ENCODE peak calls at places on chromosome X, in six cellular contexts. B is body of pancreas; R is tibial artery; H is SJSA1; F is CD4-positive, CD25-positive, alpha-beta regulatory T cell; J is CD8-positive, alpha-beta T cell. W is an unnamed sample.

GRCh38 chrX:18793601-18794089 is 86.2 kb downstream of the PPEF1 start:
- DNase-seq in B (no peak), R (no peak), H (peak; percentile 54), F (no peak), J (no peak), W (peak; percentile 59)

GRCh38 chrX:46485897-46486296 is 59.3 kb downstream of the ZNF674 start:
- DNase-seq in B (no peak), R (no peak), H (no peak), F (no peak), J (no peak), W (no peak)

GRCh38 chrX:136214551-136214950 is 36.6 kb downstream of the MAP7D3 start:
- DNase-seq in B (no peak), R (no peak), H (peak; percentile 96), F (no peak), J (no peak), W (peak; percentile 83)

GRCh38 chrX:130170752-130171445 is 863 bp upstream of the RAB33A start:
- DNase-seq in B (no peak), R (no peak), H (no peak), F (peak; percentile 61), J (peak; percentile 31), W (peak; percentile 53)

GRCh38 chrX:120115438-120115963 is at the start of gene RHOXF1:
- DNase-seq in B (no peak), R (no peak), H (no peak), F (no peak), J (no peak), W (no peak)

GRCh38 chrX:26778320-26778888 is 562.4 kb downstream of the MAGEB5 start:
- DNase-seq in B (no peak), R (no peak), H (no peak), F (no peak), J (no peak), W (peak; percentile 29)

GRCh38 chrX:138519296-138519695 is 192.2 kb downstream of the FGF13 start:
- DNase-seq in B (no peak), R (no peak), H (no peak), F (no peak), J (no peak), W (peak; percentile 22)

GRCh38 chrX:129698150-129698549 is 40.6 kb upstream of the XPNPEP2 start:
- DNase-seq in B (no peak), R (no peak), H (no peak), F (no peak), J (no peak), W (no peak)

GRCh38 chrX:17930850-17931249 is 69.8 kb upstream of the RAI2 start:
- DNase-seq in B (no peak), R (no peak), H (no peak), F (no peak), J (no peak), W (no peak)

GRCh38 chrX:95836517-95836916 is 848.1 kb upstream of the DIAPH2 start:
- DNase-seq in B (no peak), R (no peak), H (no peak), F (no peak), J (no peak), W (no peak)

GRCh38 chrX:141936080-141936479 is 32.4 kb downstream of the MAGEC1 start:
- DNase-seq in B (no peak), R (no peak), H (no peak), F (no peak), J (no peak), W (no peak)

GRCh38 chrX:17242470-17242869 is 132.5 kb upstream of the NHS start:
- DNase-seq in B (peak; percentile 46), R (peak; percentile 32), H (no peak), F (peak; percentile 1), J (no peak), W (peak; percentile 66)

GRCh38 chrX:112642349-112642748 is 37.4 kb downstream of the LHFPL1 start:
- DNase-seq in B (peak; percentile 36), R (no peak), H (no peak), F (no peak), J (no peak), W (peak; percentile 85)

GRCh38 chrX:47218920-47219815 is 687 bp downstream of the CDK16 start:
- DNase-seq in B (peak; percentile 39), R (peak; percentile 36), H (no peak), F (peak; percentile 40), J (peak; percentile 1), W (peak; percentile 45)

GRCh38 chrX:70289793-70290770 is at the start of the genes KIF4A and PDZD11:
- DNase-seq in B (peak; percentile 76), R (peak; percentile 62), H (peak; percentile 84), F (peak; percentile 74), J (peak; percentile 60), W (peak; percentile 89)

GRCh38 chrX:50978920-50979660 is 68.6 kb downstream of the BMP15 start:
- DNase-seq in B (no peak), R (no peak), H (no peak), F (no peak), J (no peak), W (peak; percentile 12)

GRCh38 chrX:153671589-153672530 is 1.8 kb downstream of the PNCK start:
- DNase-seq in B (no peak), R (no peak), H (no peak), F (no peak), J (no peak), W (no peak)

GRCh38 chrX:74450803-74451449 is 29.6 kb downstream of the SLC16A2 start:
- DNase-seq in B (no peak), R (peak; percentile 28), H (peak; percentile 44), F (no peak), J (no peak), W (no peak)

GRCh38 chrX:153773218-153773611 is 7.6 kb upstream of the SRPK3 start:
- DNase-seq in B (no peak), R (no peak), H (no peak), F (no peak), J (no peak), W (no peak)

GRCh38 chrX:42732506-42732905 is 45.5 kb downstream of the PPP1R2C start:
- DNase-seq in B (peak; percentile 67), R (no peak), H (no peak), F (no peak), J (no peak), W (peak; percentile 53)

GRCh38 chrX:1903380-1903935 is 288.6 kb downstream of the ASMT start:
- DNase-seq in B (no peak), R (no peak), H (no peak), F (no peak), J (no peak), W (no peak)

GRCh38 chrX:134572816-134573682 is 85.2 kb downstream of the PLAC1 start:
- DNase-seq in B (no peak), R (no peak), H (no peak), F (no peak), J (no peak), W (peak; percentile 40)

GRCh38 chrX:1281511-1281910 is 12.9 kb downstream of the CSF2RA start:
- DNase-seq in B (no peak), R (no peak), H (no peak), F (no peak), J (no peak), W (no peak)

GRCh38 chrX:42615161-42615563 is 162.8 kb downstream of the PPP1R2C start:
- DNase-seq in B (no peak), R (no peak), H (no peak), F (no peak), J (no peak), W (peak; percentile 1)

GRCh38 chrX:72272868-72273267 is 4.2 kb downstream of the RPS4X start:
- DNase-seq in B (no peak), R (no peak), H (no peak), F (no peak), J (no peak), W (no peak)
- H3K4me1 ChIP-seq in B (peaks cover 17% of the 10 kb centered on the region), R (no peaks in the 10 kb centered on the region), H (peaks cover 75% of the 10 kb centered on the region), F (peaks cover 25% of the 10 kb centered on the region), J (peaks cover 29% of the 10 kb centered on the region), W (peaks cover 6% of the 10 kb centered on the region)

GRCh38 chrX:10112510-10112909 is 44.3 kb upstream of the CLCN4 start:
- DNase-seq in B (no peak), R (no peak), H (no peak), F (no peak), J (no peak), W (no peak)
- H3K27ac ChIP-seq in B (no peak overlapping the region), R (peak overlapping the region; percentile 37), H (no peak overlapping the region), F (peak overlapping the region; percentile 81), J (peak overlapping the region; percentile 77), W (no peak overlapping the region)

DNA sequence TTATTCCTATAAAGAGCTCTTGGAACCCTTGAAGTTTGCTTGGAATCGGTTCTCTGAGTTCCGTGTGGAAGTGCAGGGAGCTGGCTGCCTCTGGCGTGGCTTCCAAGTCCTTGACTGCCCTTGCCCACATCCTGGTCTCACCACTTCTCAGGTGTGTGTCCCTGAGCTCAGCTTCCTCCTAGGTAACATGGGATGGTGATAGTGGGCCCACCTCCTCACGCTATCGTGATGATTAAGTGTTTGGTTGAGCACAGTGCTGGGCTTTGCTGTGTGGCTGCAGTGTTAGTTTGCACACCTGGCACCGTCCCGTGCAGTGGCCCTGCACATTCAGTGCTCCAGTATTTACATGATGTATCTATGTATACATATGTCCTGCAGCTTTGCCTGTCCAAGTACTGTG is 81.5 kb downstream of the CLDN34 start:
- DNase-seq in B (peak; percentile 34), R (no peak), H (no peak), F (no peak), J (no peak), W (no peak)
- H3K4me1 ChIP-seq in B (peaks cover 33% of the 10 kb centered on the region), R (peaks cover 16% of the 10 kb centered on the region), H (peaks cover 13% of the 10 kb centered on the region), F (no peaks in the 10 kb centered on the region), J (no peaks in the 10 kb centered on the region), W (peaks cover 22% of the 10 kb centered on the region)

GRCh38 chrX:115940888-115941332 is 229.6 kb upstream of the AGTR2 start:
- DNase-seq in B (peak; percentile 92), R (peak; percentile 26), H (no peak), F (no peak), J (no peak), W (peak; percentile 24)
- H3K27ac ChIP-seq in B (no peak overlapping the region), R (no peak overlapping the region), H (no peak overlapping the region), F (no peak overlapping the region), J (no peak overlapping the region), W (no peak overlapping the region)

GRCh38 chrX:40854242-40854641 is 118.9 kb upstream of the MED14 start:
- DNase-seq in B (no peak), R (no peak), H (no peak), F (no peak), J (no peak), W (no peak)
- H3K4me1 ChIP-seq in B (no peaks in the 10 kb centered on the region), R (no peaks in the 10 kb centered on the region), H (peaks cover 4% of the 10 kb centered on the region), F (no peaks in the 10 kb centered on the region), J (no peaks in the 10 kb centered on the region), W (no peaks in the 10 kb centered on the region)

DNA sequence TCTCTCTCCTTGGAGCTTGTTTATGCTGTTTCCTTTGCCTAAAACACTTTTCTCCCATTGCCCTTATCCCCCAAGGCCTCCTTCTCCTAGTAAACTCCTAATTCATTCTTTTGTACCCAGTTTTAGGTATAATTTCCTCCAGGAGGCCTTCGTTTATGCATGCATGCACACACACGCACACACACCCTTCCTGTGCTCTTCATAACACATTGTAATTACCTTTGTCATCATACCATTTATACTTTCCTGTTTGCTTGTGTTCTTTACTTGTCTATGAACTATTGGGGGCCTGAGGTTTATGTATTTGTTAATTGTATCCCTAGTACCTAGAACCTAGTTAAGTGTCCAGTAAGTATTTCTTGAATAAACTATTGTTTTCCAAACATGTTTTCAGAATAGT is 45.5 kb downstream of the XIAP start:
- DNase-seq in B (no peak), R (no peak), H (no peak), F (no peak), J (no peak), W (no peak)
- H3K27ac ChIP-seq in B (no peak overlapping the region), R (no peak overlapping the region), H (no peak overlapping the region), F (no peak overlapping the region), J (no peak overlapping the region), W (no peak overlapping the region)

GRCh38 chrX:68838571-68838910 is 9.7 kb downstream of the EFNB1 start:
- DNase-seq in B (no peak), R (no peak), H (no peak), F (no peak), J (no peak), W (no peak)
- H3K4me1 ChIP-seq in B (peaks cover 17% of the 10 kb centered on the region), R (no peaks in the 10 kb centered on the region), H (no peaks in the 10 kb centered on the region), F (no peaks in the 10 kb centered on the region), J (no peaks in the 10 kb centered on the region), W (no peaks in the 10 kb centered on the region)

W was measured in SJCRH30.